ENCODE peak calls at places on chromosomes 13 and 19, in six cellular contexts. N is stimulated activated naive CD8-positive, alpha-beta T cell treated with anti-CD3 and anti-CD28 coated beads, Interleukin-15, Interleukin-2, amounts not matched to agents 100 U/mL and 50 U/mL, for 24 hours; Q is stimulated activated CD8-positive, alpha-beta memory T cell treated with anti-CD3 and anti-CD28 coated beads, Interleukin-15, amount 100 ng/mL, for 24 hours; Z is non-pigmented ciliary epithelial cell; P is adipocyte; W is AG09319. J is an unnamed sample.

GRCh38 chr19:11279505-11280236 is 16.3 kb upstream of the TSPAN16 start:
- DNase-seq in Z (no peak), N (peak; percentile 30), P (no peak), Q (no peak), W (no peak), J (no peak)

GRCh38 chr13:53112522-53112921 is 83.9 kb downstream of the OLFM4 start:
- DNase-seq in W (no peak), P (no peak), Z (no peak), N (no peak), Q (no peak), J (no peak)

GRCh38 chr19:1855828-1856255 is 7.5 kb downstream of the KLF16 start:
- DNase-seq in W (no peak), Z (no peak), N (peak; percentile 62), P (peak; percentile 47), Q (no peak), J (no peak)

GRCh38 chr13:110716235-110716505 is 2.7 kb downstream of the ING1 start:
- DNase-seq in Q (no peak), P (peak; percentile 72), Z (no peak), W (no peak), N (no peak), J (no peak)

GRCh38 chr19:56637976-56638555 is 4.9 kb upstream of the SMIM17 start:
- DNase-seq in Q (no peak), P (peak; percentile 84), Z (peak; percentile 53), W (no peak), N (peak; percentile 59), J (no peak)

GRCh38 chr19:48513289-48514122 is 1.9 kb upstream of the LMTK3 start:
- DNase-seq in W (peak; percentile 25), Z (no peak), N (peak; percentile 73), P (peak; percentile 74), Q (peak; percentile 32), J (no peak)

GRCh38 chr19:36986601-36987000 is 70.5 kb downstream of the ZNF568 start:
- DNase-seq in N (no peak), Q (no peak), P (no peak), Z (no peak), W (no peak), J (no peak)

GRCh38 chr13:26895081-26895807 is 134.7 kb upstream of the GPR12 start:
- DNase-seq in P (no peak), Q (no peak), W (no peak), N (no peak), Z (no peak), J (no peak)